ENCODE peak calls at places on chromosomes 5 and 9, in four cellular contexts. S, T, J and F are unnamed samples.
A peak's percentile ranks its signal among the peaks of the same experiment; 100 is the strongest.

GRCh38 chr5:177366528-177367322 is 9.0 kb downstream of the RGS14 start:
- DNase-seq in T (peak; percentile 97), J (peak; percentile 97), S (peak; percentile 99), F (peak; percentile 99)

GRCh38 chr9:131347376-131348020 is 46.4 kb upstream of the PRRC2B start:
- DNase-seq in T (peak; percentile 47), S (peak; percentile 10), J (no peak), F (no peak)

GRCh38 chr5:131976414-131977211 is 31.1 kb upstream of the MEIKIN start:
- DNase-seq in S (no peak), T (no peak), J (no peak), F (no peak)

GRCh38 chr5:146588331-146588730 is 72.3 kb upstream of the GPR151 start:
- DNase-seq in T (no peak), J (no peak), S (no peak), F (no peak)

GRCh38 chr5:123746683-123747360 is 234.8 kb downstream of the CSNK1G3 start:
- DNase-seq in S (no peak), T (no peak), J (no peak), F (no peak)

GRCh38 chr5:54861212-54861894 is 124.0 kb downstream of the ESM1 start:
- DNase-seq in T (no peak), J (no peak), S (no peak), F (no peak)

GRCh38 chr5:126301056-126301455 is 122.2 kb upstream of the GRAMD2B start:
- DNase-seq in T (no peak), J (no peak), S (no peak), F (no peak)

GRCh38 chr9:108093773-108094675 is 604.5 kb upstream of the KLF4 start:
- DNase-seq in J (no peak), T (peak; percentile 89), S (no peak), F (no peak)

GRCh38 chr5:127517110-127517479 is 345 bp upstream of the PRRC1 start:
- DNase-seq in S (no peak), T (no peak), J (no peak), F (no peak)

GRCh38 chr5:10600629-10601245 is 36.9 kb downstream of the ANKRD33B start:
- DNase-seq in S (no peak), T (no peak), J (no peak), F (no peak)

GRCh38 chr5:22892441-22892840 is 39.3 kb upstream of the CDH12 start:
- DNase-seq in J (no peak), T (no peak), S (no peak), F (no peak)

GRCh38 chr5:72552041-72552557 is 44.9 kb upstream of the ZNF366 start:
- DNase-seq in J (no peak), T (no peak), S (no peak), F (no peak)

GRCh38 chr9:38047301-38048251 is 21.5 kb downstream of the SHB start:
- DNase-seq in S (peak; percentile 39), T (peak; percentile 60), J (peak; percentile 63), F (no peak)

GRCh38 chr5:179427676-179428056 is 82.4 kb upstream of the ADAMTS2 start:
- DNase-seq in J (no peak), S (no peak), T (no peak), F (no peak)

GRCh38 chr5:88883059-88883565 is at the start of gene MEF2C:
- DNase-seq in J (peak; percentile 62), S (peak; percentile 36), T (peak; percentile 85), F (peak; percentile 80)

GRCh38 chr9:80707120-80707519 is 982.2 kb downstream of the TLE1 start:
- DNase-seq in S (no peak), J (no peak), T (no peak), F (no peak)

GRCh38 chr5:111556504-111556903 is 44.2 kb upstream of the STARD4 start:
- DNase-seq in S (no peak), T (no peak), J (no peak), F (no peak)

GRCh38 chr5:85049020-85049419 is 664.3 kb upstream of the EDIL3 start:
- DNase-seq in T (no peak), J (peak; percentile 52), S (no peak), F (no peak)

GRCh38 chr5:26323794-26324193 is 714.6 kb downstream of the CDH9 start:
- DNase-seq in S (no peak), T (no peak), J (no peak), F (no peak)

GRCh38 chr5:157100140-157100679 is 8.6 kb downstream of the HAVCR2 start:
- DNase-seq in T (no peak), S (no peak), J (no peak), F (no peak)

GRCh38 chr5:86155763-86156162 is 462.0 kb upstream of the COX7C start:
- DNase-seq in S (no peak), T (no peak), J (no peak), F (no peak)

GRCh38 chr5:56829137-56829536 is 13.8 kb downstream of the MAP3K1 start:
- DNase-seq in S (no peak), J (no peak), T (no peak), F (no peak)

GRCh38 chr9:33748633-33749304 is 46.6 kb upstream of the PRSS3 start:
- DNase-seq in S (no peak), J (no peak), T (no peak), F (no peak)

GRCh38 chr5:146595088-146595487 is 79.1 kb upstream of the GPR151 start:
- DNase-seq in S (no peak), J (no peak), T (no peak), F (no peak)

GRCh38 chr9:37839491-37840461 is 39.2 kb downstream of the DCAF10 start:
- DNase-seq in J (no peak), T (no peak), S (no peak), F (peak; percentile 17)

GRCh38 chr5:177500685-177501522 is 3.5 kb upstream of the PDLIM7 start:
- DNase-seq in J (peak; percentile 99), S (peak; percentile 98), T (peak; percentile 68), F (peak; percentile 92)

GRCh38 chr5:122163151-122164069 is 34.1 kb downstream of the ZNF474 start:
- DNase-seq in J (no peak), T (no peak), S (no peak), F (no peak)

GRCh38 chr9:70046274-70047070 is 2.8 kb downstream of the MAMDC2 start:
- DNase-seq in T (no peak), S (no peak), J (peak; percentile 44), F (no peak)

GRCh38 chr5:138336952-138337684 is 948 bp upstream of the FAM53C start:
- DNase-seq in S (peak; percentile 77), J (no peak), T (peak; percentile 81), F (peak; percentile 87)

GRCh38 chr9:69674741-69675438 is 2.7 kb upstream of the APBA1 start:
- DNase-seq in J (no peak), T (no peak), S (no peak), F (no peak)

GRCh38 chr9:137390553-137391410 is 32.2 kb downstream of the EXD3 start:
- DNase-seq in T (no peak), J (no peak), S (no peak), F (no peak)

GRCh38 chr9:137394866-137395665 is 27.9 kb downstream of the EXD3 start:
- DNase-seq in T (no peak), J (no peak), S (no peak), F (no peak)

GRCh38 chr9:137393176-137394150 is 29.5 kb downstream of the EXD3 start:
- DNase-seq in S (no peak), J (no peak), T (no peak), F (no peak)

GRCh38 chr9:137391411-137391754 is 31.6 kb downstream of the EXD3 start:
- DNase-seq in T (no peak), S (no peak), J (no peak), F (no peak)

GRCh38 chr9:137392232-137393007 is 30.5 kb downstream of the EXD3 start:
- DNase-seq in S (no peak), T (no peak), J (no peak), F (no peak)
- TF ChIP-seq TEAD4 in S (no peak), T (no peak), J (no peak), F (no peak)

GRCh38 chr9:134378901-134379338 is 52.7 kb downstream of the RXRA start:
- DNase-seq in J (no peak), S (no peak), T (no peak), F (peak; percentile 58)
- TF ChIP-seq TEAD4 in J (no peak), S (no peak), T (no peak), F (no peak)

GRCh38 chr9:109269839-109270238 is 51.0 kb downstream of the EPB41L4B start:
- DNase-seq in S (no peak), J (no peak), T (no peak), F (peak; percentile 68)

GRCh38 chr9:109270971-109271900 is 49.6 kb downstream of the EPB41L4B start:
- DNase-seq in S (no peak), T (no peak), J (no peak), F (peak; percentile 49)

GRCh38 chr9:109272745-109273144 is 48.1 kb downstream of the EPB41L4B start:
- DNase-seq in S (no peak), J (no peak), T (no peak), F (no peak)

GRCh38 chr9:109272045-109272444 is 48.8 kb downstream of the EPB41L4B start:
- DNase-seq in S (no peak), J (no peak), T (no peak), F (no peak)

GRCh38 chr9:109270441-109270840 is 50.4 kb downstream of the EPB41L4B start:
- DNase-seq in T (no peak), J (no peak), S (no peak), F (no peak)
- TF ChIP-seq TEAD4 in T (no peak), J (no peak), S (no peak), F (no peak)

GRCh38 chr5:169577966-169578365 is 5.6 kb upstream of the SPDL1 start:
- DNase-seq in S (no peak), T (no peak), J (no peak), F (peak; percentile 8)
- TF ChIP-seq TEAD4 in S (no peak), T (no peak), J (no peak), F (no peak)